ENCODE peak calls at places on chromosomes 12 and 14, in six cellular contexts. R is iris pigment epithelial cell, O is substantia nigra, I is fibroblast of lung, F is nephron progenitor cell, D is NCI-H446 treated with DMSO at 0.1 percent for 48 hours. E is an unnamed sample.

GRCh38 chr12:30732954-30733637 is 21.7 kb downstream of the CAPRIN2 start:
- DNase-seq in R (no peak), O (no peak), I (no peak), F (no peak), D (no peak), E (no peak)

GRCh38 chr14:67883717-67884116 is 64.1 kb downstream of the RAD51B start:
- DNase-seq in R (peak), O (no peak), I (peak), F (no peak), D (no peak), E (no peak)

GRCh38 chr12:124927325-124928094 is 13.1 kb upstream of the UBC start:
- DNase-seq in R (peak), O (no peak), I (peak), F (peak), D (no peak), E (no peak)

GRCh38 chr12:110330544-110330943 is 49.5 kb downstream of the ATP2A2 start:
- DNase-seq in R (peak), O (no peak), I (peak), F (no peak), D (no peak), E (no peak)

GRCh38 chr12:51752490-51752889 is 96.0 kb downstream of the FIGNL2 start:
- DNase-seq in R (peak), O (peak), I (peak), F (peak), D (no peak), E (peak)

GRCh38 chr12:46452061-46452615 is 79.6 kb upstream of the SLC38A2 start:
- DNase-seq in R (peak), O (no peak), I (no peak), F (no peak), D (no peak), E (no peak)

GRCh38 chr12:1073652-1074051 is 82.6 kb downstream of the ERC1 start:
- DNase-seq in R (peak), O (no peak), I (no peak), F (no peak), D (no peak), E (no peak)

GRCh38 chr14:93137864-93138263 is 22.1 kb upstream of the ITPK1 start:
- DNase-seq in R (no peak), O (no peak), I (peak), F (no peak), D (no peak), E (no peak)

GRCh38 chr12:51793201-51793600 is 55.3 kb downstream of the FIGNL2 start:
- DNase-seq in R (peak), O (no peak), I (no peak), F (no peak), D (no peak), E (no peak)